ENCODE peak calls at places on chromosomes 6 and 20, in six cellular contexts. E is activated CD4-positive, alpha-beta T cell treated with anti-CD3 and anti-CD28 coated beads, Interleukin-2, amount 10 ng/mL, durations not matched to agents 7 days and 5 days; U is SW480; G is HCEC 1CT; S is stimulated activated CD4-positive, alpha-beta T cell treated with anti-CD3 and anti-CD28 coated beads, Interleukin-15, amount 100 ng/mL, for 1 hour; N is NCI-H345. W is an unnamed sample.
A peak's percentile ranks its signal among the peaks of the same experiment; 100 is the strongest.

GRCh38 chr20:25082498-25082873 is 545 bp upstream of the VSX1 start:
- DNase-seq in E (no peak), U (no peak), N (no peak), G (no peak), S (no peak), W (no peak)

GRCh38 chr6:139588076-139588639 is 213.7 kb upstream of the CITED2 start:
- DNase-seq in S (no peak), G (peak; percentile 70), N (peak; percentile 85), E (no peak), U (peak; percentile 5), W (peak; percentile 83)

GRCh38 chr20:43752561-43753301 is 25.9 kb upstream of the GTSF1L start:
- DNase-seq in E (peak; percentile 29), S (no peak), G (peak; percentile 94), N (no peak), U (peak; percentile 86), W (peak; percentile 98)

GRCh38 chr6:157753291-157753690 is 69.8 kb upstream of the SNX9 start:
- DNase-seq in G (no peak), U (no peak), E (no peak), N (no peak), S (no peak), W (no peak)

GRCh38 chr20:38831995-38832620 is 26.6 kb downstream of the PPP1R16B start:
- DNase-seq in G (no peak), S (no peak), N (no peak), E (no peak), U (no peak), W (no peak)

GRCh38 chr6:149646599-149646998 is 1.9 kb downstream of the KATNA1 start:
- DNase-seq in N (no peak), S (no peak), U (no peak), G (no peak), E (no peak), W (no peak)

GRCh38 chr20:34680586-34680985 is 3.7 kb upstream of the PIGU start:
- DNase-seq in N (no peak), E (no peak), S (no peak), G (peak; percentile 3), U (peak; percentile 39), W (no peak)

GRCh38 chr6:107493158-107494057 is 3.5 kb downstream of the SOBP start:
- DNase-seq in G (peak; percentile 49), N (peak; percentile 45), U (peak; percentile 61), E (no peak), S (no peak), W (peak; percentile 20)

GRCh38 chr6:44960898-44961297 is 367.2 kb upstream of the RUNX2 start:
- DNase-seq in S (no peak), U (peak; percentile 1), E (no peak), G (peak; percentile 84), N (no peak), W (no peak)

GRCh38 chr6:136873733-136874132 is 48.4 kb upstream of the SLC35D3 start:
- DNase-seq in N (no peak), E (no peak), U (no peak), G (no peak), S (no peak), W (no peak)

GRCh38 chr6:17709476-17709875 is 2.8 kb upstream of the NUP153 start:
- DNase-seq in S (no peak), N (no peak), U (no peak), E (no peak), G (no peak), W (no peak)

GRCh38 chr6:69866351-69867074 is at the start of gene COL19A1:
- DNase-seq in G (no peak), S (peak; percentile 3), N (peak; percentile 49), E (peak; percentile 10), U (peak; percentile 18), W (no peak)

GRCh38 chr20:49186535-49187329 is 1.4 kb downstream of the STAU1 start:
- DNase-seq in S (peak; percentile 38), G (peak; percentile 33), E (peak; percentile 80), U (peak; percentile 61), N (peak; percentile 18), W (peak; percentile 45)

GRCh38 chr20:51639206-51639832 is 96.8 kb upstream of the NFATC2 start:
- DNase-seq in G (peak; percentile 51), E (peak; percentile 46), N (peak; percentile 42), S (peak; percentile 38), U (peak; percentile 85), W (peak; percentile 20)

GRCh38 chr20:64214952-64215351 is 40.6 kb upstream of the PCMTD2 start:
- DNase-seq in N (no peak), E (no peak), G (no peak), S (no peak), U (peak; percentile 68), W (no peak)

GRCh38 chr20:49693435-49694171 is 20.1 kb downstream of the B4GALT5 start:
- DNase-seq in E (no peak), G (no peak), S (no peak), N (no peak), U (no peak), W (no peak)

GRCh38 chr20:48824830-48825550 is 2.8 kb downstream of the PREX1 start:
- DNase-seq in E (no peak), N (no peak), G (no peak), S (no peak), U (no peak), W (no peak)

GRCh38 chr20:4192378-4193048 is 177.2 kb upstream of the RNF24 start:
- DNase-seq in E (no peak), G (no peak), S (no peak), N (no peak), U (no peak), W (no peak)

GRCh38 chr6:136753624-136754023 is 38.7 kb downstream of the MAP3K5 start:
- DNase-seq in E (peak; percentile 85), U (no peak), N (no peak), G (no peak), S (peak; percentile 4), W (no peak)

GRCh38 chr6:122994256-122994655 is 1.8 kb upstream of the CLVS2 start:
- DNase-seq in E (no peak), N (no peak), U (no peak), G (no peak), S (no peak), W (no peak)

GRCh38 chr6:137181876-137182653 is 8.6 kb upstream of the IL22RA2 start:
- DNase-seq in N (no peak), G (no peak), S (no peak), U (no peak), E (no peak), W (no peak)

GRCh38 chr6:114564302-114564933 is 221.6 kb upstream of the HS3ST5 start:
- DNase-seq in U (no peak), S (no peak), G (no peak), E (no peak), N (no peak), W (no peak)

GRCh38 chr6:35148167-35148741 is 7.1 kb upstream of the TCP11 start:
- DNase-seq in E (peak; percentile 40), G (peak; percentile 75), S (no peak), U (no peak), N (no peak), W (peak; percentile 54)